ENCODE peak calls at places on chromosomes 16 and 17, in eight cellular contexts. One of them, this sample, is unnamed.

GRCh38 chr16:10738231-10739077 is 5.2 kb upstream of the NUBP1 start:
- DNase-seq in foreskin fibroblast: peak
- DNase-seq in astrocyte of the hippocampus: peak
- DNase-seq in neuronal stem cell: no peak
- DNase-seq in neural progenitor cell: no peak
- DNase-seq in small intestine: peak
- DNase-seq in body of pancreas: peak
- DNase-seq in CD4-positive, alpha-beta T cell: no peak
- DNase-seq in this sample: no peak

GRCh38 chr17:38703742-38704644 is 1.1 kb upstream of the MLLT6 start:
- DNase-seq in neuronal stem cell: peak
- DNase-seq in body of pancreas: peak
- DNase-seq in foreskin fibroblast: peak
- DNase-seq in neural progenitor cell: peak
- DNase-seq in CD4-positive, alpha-beta T cell: peak
- DNase-seq in small intestine: peak
- DNase-seq in astrocyte of the hippocampus: peak
- DNase-seq in this sample: peak

GRCh38 chr17:78785663-78786057 is 3.6 kb upstream of the CYTH1 start:
- DNase-seq in body of pancreas: no peak
- DNase-seq in astrocyte of the hippocampus: no peak
- DNase-seq in neural progenitor cell: no peak
- DNase-seq in CD4-positive, alpha-beta T cell: no peak
- DNase-seq in foreskin fibroblast: no peak
- DNase-seq in small intestine: no peak
- DNase-seq in neuronal stem cell: no peak
- DNase-seq in this sample: no peak

GRCh38 chr16:29842732-29843346 is 20.2 kb downstream of the CDIPT start:
- DNase-seq in neuronal stem cell: no peak
- DNase-seq in foreskin fibroblast: no peak
- DNase-seq in neural progenitor cell: no peak
- DNase-seq in body of pancreas: no peak
- DNase-seq in small intestine: no peak
- DNase-seq in CD4-positive, alpha-beta T cell: no peak
- DNase-seq in astrocyte of the hippocampus: no peak
- DNase-seq in this sample: no peak

GRCh38 chr16:71929048-71929447 is 33.7 kb downstream of the IST1 start:
- DNase-seq in CD4-positive, alpha-beta T cell: no peak
- DNase-seq in body of pancreas: no peak
- DNase-seq in small intestine: no peak
- DNase-seq in astrocyte of the hippocampus: peak
- DNase-seq in neural progenitor cell: no peak
- DNase-seq in neuronal stem cell: no peak
- DNase-seq in foreskin fibroblast: peak
- DNase-seq in this sample: no peak

GRCh38 chr16:25033852-25034251 is 18.7 kb upstream of the ARHGAP17 start:
- DNase-seq in body of pancreas: no peak
- DNase-seq in foreskin fibroblast: peak
- DNase-seq in CD4-positive, alpha-beta T cell: no peak
- DNase-seq in small intestine: no peak
- DNase-seq in neural progenitor cell: no peak
- DNase-seq in astrocyte of the hippocampus: peak
- DNase-seq in neuronal stem cell: no peak
- DNase-seq in this sample: no peak

GRCh38 chr17:48510761-48511604 is 19.8 kb downstream of the HOXB1 start:
- DNase-seq in small intestine: no peak
- DNase-seq in foreskin fibroblast: peak
- DNase-seq in astrocyte of the hippocampus: no peak
- DNase-seq in neuronal stem cell: no peak
- DNase-seq in neural progenitor cell: no peak
- DNase-seq in body of pancreas: no peak
- DNase-seq in CD4-positive, alpha-beta T cell: peak
- DNase-seq in this sample: no peak

GRCh38 chr17:26792486-26792885 is 501.4 kb upstream of the WSB1 start:
- DNase-seq in body of pancreas: no peak
- DNase-seq in neuronal stem cell: peak
- DNase-seq in foreskin fibroblast: peak
- DNase-seq in neural progenitor cell: no peak
- DNase-seq in astrocyte of the hippocampus: peak
- DNase-seq in CD4-positive, alpha-beta T cell: no peak
- DNase-seq in small intestine: no peak
- DNase-seq in this sample: no peak

GRCh38 chr17:81251091-81251942 is 12.2 kb downstream of the NDUFAF8 start:
- DNase-seq in CD4-positive, alpha-beta T cell: no peak
- DNase-seq in foreskin fibroblast: no peak
- DNase-seq in astrocyte of the hippocampus: peak
- DNase-seq in small intestine: peak
- DNase-seq in neuronal stem cell: no peak
- DNase-seq in body of pancreas: no peak
- DNase-seq in neural progenitor cell: no peak
- DNase-seq in this sample: no peak

GRCh38 chr17:44398692-44399691 is 9.5 kb upstream of the ITGA2B start:
- DNase-seq in CD4-positive, alpha-beta T cell: no peak
- DNase-seq in foreskin fibroblast: no peak
- DNase-seq in body of pancreas: no peak
- DNase-seq in neuronal stem cell: no peak
- DNase-seq in neural progenitor cell: no peak
- DNase-seq in astrocyte of the hippocampus: no peak
- DNase-seq in small intestine: no peak
- DNase-seq in this sample: no peak

GRCh38 chr16:17501321-17501720 is 30.6 kb upstream of the XYLT1 start:
- DNase-seq in small intestine: no peak
- DNase-seq in CD4-positive, alpha-beta T cell: no peak
- DNase-seq in neural progenitor cell: no peak
- DNase-seq in foreskin fibroblast: no peak
- DNase-seq in astrocyte of the hippocampus: no peak
- DNase-seq in neuronal stem cell: no peak
- DNase-seq in body of pancreas: no peak
- DNase-seq in this sample: no peak

GRCh38 chr17:77124192-77124908 is 16.4 kb upstream of the SEC14L1 start:
- DNase-seq in foreskin fibroblast: peak
- DNase-seq in small intestine: peak
- DNase-seq in astrocyte of the hippocampus: peak
- DNase-seq in neural progenitor cell: no peak
- DNase-seq in neuronal stem cell: no peak
- DNase-seq in CD4-positive, alpha-beta T cell: no peak
- DNase-seq in body of pancreas: peak
- DNase-seq in this sample: peak

GRCh38 chr16:89004209-89004831 is 27.3 kb upstream of the CBFA2T3 start:
- DNase-seq in neuronal stem cell: no peak
- DNase-seq in body of pancreas: no peak
- DNase-seq in neural progenitor cell: peak
- DNase-seq in CD4-positive, alpha-beta T cell: no peak
- DNase-seq in small intestine: peak
- DNase-seq in astrocyte of the hippocampus: no peak
- DNase-seq in foreskin fibroblast: peak
- DNase-seq in this sample: peak

GRCh38 chr16:30934827-30935557 is 11.6 kb downstream of the FBXL19 start:
- DNase-seq in foreskin fibroblast: peak
- DNase-seq in neural progenitor cell: peak
- DNase-seq in small intestine: no peak
- DNase-seq in astrocyte of the hippocampus: peak
- DNase-seq in neuronal stem cell: no peak
- DNase-seq in CD4-positive, alpha-beta T cell: no peak
- DNase-seq in body of pancreas: peak
- DNase-seq in this sample: peak

GRCh38 chr17:13650096-13650675 is 48.5 kb upstream of the HS3ST3A1 start:
- DNase-seq in body of pancreas: no peak
- DNase-seq in neuronal stem cell: no peak
- DNase-seq in CD4-positive, alpha-beta T cell: no peak
- DNase-seq in small intestine: no peak
- DNase-seq in neural progenitor cell: no peak
- DNase-seq in foreskin fibroblast: no peak
- DNase-seq in astrocyte of the hippocampus: no peak
- DNase-seq in this sample: no peak

GRCh38 chr17:79951361-79952264 is 84.1 kb downstream of the TBC1D16 start:
- DNase-seq in neural progenitor cell: peak
- DNase-seq in astrocyte of the hippocampus: peak
- DNase-seq in CD4-positive, alpha-beta T cell: no peak
- DNase-seq in neuronal stem cell: no peak
- DNase-seq in body of pancreas: peak
- DNase-seq in foreskin fibroblast: peak
- DNase-seq in small intestine: peak
- DNase-seq in this sample: no peak

GRCh38 chr16:47877166-47877565 is 278.6 kb downstream of the ABCC12 start:
- DNase-seq in neuronal stem cell: no peak
- DNase-seq in CD4-positive, alpha-beta T cell: no peak
- DNase-seq in body of pancreas: no peak
- DNase-seq in astrocyte of the hippocampus: no peak
- DNase-seq in foreskin fibroblast: no peak
- DNase-seq in small intestine: no peak
- DNase-seq in neural progenitor cell: no peak
- DNase-seq in this sample: no peak

GRCh38 chr16:17328971-17329370 is 141.8 kb downstream of the XYLT1 start:
- DNase-seq in astrocyte of the hippocampus: no peak
- DNase-seq in foreskin fibroblast: peak
- DNase-seq in small intestine: peak
- DNase-seq in CD4-positive, alpha-beta T cell: no peak
- DNase-seq in body of pancreas: no peak
- DNase-seq in neural progenitor cell: no peak
- DNase-seq in neuronal stem cell: no peak
- DNase-seq in this sample: no peak

GRCh38 chr16:57013902-57014301 is 24.5 kb downstream of the NLRC5 start:
- DNase-seq in CD4-positive, alpha-beta T cell: no peak
- DNase-seq in neuronal stem cell: no peak
- DNase-seq in astrocyte of the hippocampus: no peak
- DNase-seq in foreskin fibroblast: no peak
- DNase-seq in small intestine: no peak
- DNase-seq in body of pancreas: no peak
- DNase-seq in neural progenitor cell: no peak
- DNase-seq in this sample: no peak

GRCh38 chr17:58507123-58507634 is 7.3 kb downstream of the MTMR4 start:
- DNase-seq in neuronal stem cell: no peak
- DNase-seq in astrocyte of the hippocampus: no peak
- DNase-seq in body of pancreas: no peak
- DNase-seq in small intestine: no peak
- DNase-seq in neural progenitor cell: no peak
- DNase-seq in foreskin fibroblast: peak
- DNase-seq in CD4-positive, alpha-beta T cell: no peak
- DNase-seq in this sample: no peak

GRCh38 chr16:85816159-85816558 is 16.7 kb downstream of the COX4I1 start:
- DNase-seq in body of pancreas: no peak
- DNase-seq in CD4-positive, alpha-beta T cell: no peak
- DNase-seq in small intestine: no peak
- DNase-seq in foreskin fibroblast: no peak
- DNase-seq in astrocyte of the hippocampus: no peak
- DNase-seq in neuronal stem cell: no peak
- DNase-seq in neural progenitor cell: no peak
- DNase-seq in this sample: no peak

GRCh38 chr17:43360376-43360738 is 38.4 kb upstream of the ARL4D start:
- DNase-seq in CD4-positive, alpha-beta T cell: peak
- DNase-seq in astrocyte of the hippocampus: peak
- DNase-seq in neuronal stem cell: no peak
- DNase-seq in body of pancreas: peak
- DNase-seq in small intestine: peak
- DNase-seq in neural progenitor cell: no peak
- DNase-seq in foreskin fibroblast: peak
- DNase-seq in this sample: no peak

GRCh38 chr16:3542601-3543373 is 34.4 kb downstream of the NLRC3 start:
- DNase-seq in foreskin fibroblast: peak
- DNase-seq in small intestine: no peak
- DNase-seq in body of pancreas: no peak
- DNase-seq in neuronal stem cell: no peak
- DNase-seq in neural progenitor cell: no peak
- DNase-seq in astrocyte of the hippocampus: no peak
- DNase-seq in CD4-positive, alpha-beta T cell: no peak
- DNase-seq in this sample: no peak

GRCh38 chr17:63911657-63912100 is 621 bp upstream of the CSHL1 start:
- DNase-seq in foreskin fibroblast: peak
- DNase-seq in CD4-positive, alpha-beta T cell: peak
- DNase-seq in astrocyte of the hippocampus: peak
- DNase-seq in body of pancreas: peak
- DNase-seq in neuronal stem cell: peak
- DNase-seq in neural progenitor cell: peak
- DNase-seq in small intestine: peak
- DNase-seq in this sample: peak

GRCh38 chr17:67830440-67830839 is 5.1 kb downstream of the BPTF start:
- DNase-seq in astrocyte of the hippocampus: peak
- DNase-seq in CD4-positive, alpha-beta T cell: no peak
- DNase-seq in neural progenitor cell: peak
- DNase-seq in neuronal stem cell: no peak
- DNase-seq in small intestine: peak
- DNase-seq in foreskin fibroblast: peak
- DNase-seq in body of pancreas: no peak
- DNase-seq in this sample: no peak

GRCh38 chr16:53433930-53434435 is 288 bp upstream of the RBL2 start:
- DNase-seq in CD4-positive, alpha-beta T cell: peak
- DNase-seq in small intestine: peak
- DNase-seq in neural progenitor cell: no peak
- DNase-seq in foreskin fibroblast: no peak
- DNase-seq in neuronal stem cell: no peak
- DNase-seq in astrocyte of the hippocampus: no peak
- DNase-seq in body of pancreas: no peak
- DNase-seq in this sample: no peak

GRCh38 chr17:4740584-4740983 is 856 bp upstream of the CXCL16 start:
- DNase-seq in neural progenitor cell: no peak
- DNase-seq in body of pancreas: no peak
- DNase-seq in neuronal stem cell: no peak
- DNase-seq in foreskin fibroblast: no peak
- DNase-seq in astrocyte of the hippocampus: no peak
- DNase-seq in CD4-positive, alpha-beta T cell: no peak
- DNase-seq in small intestine: no peak
- DNase-seq in this sample: no peak

GRCh38 chr16:17318200-17318599 is 152.6 kb downstream of the XYLT1 start:
- DNase-seq in astrocyte of the hippocampus: peak
- DNase-seq in foreskin fibroblast: peak
- DNase-seq in neural progenitor cell: no peak
- DNase-seq in body of pancreas: peak
- DNase-seq in small intestine: no peak
- DNase-seq in CD4-positive, alpha-beta T cell: no peak
- DNase-seq in neuronal stem cell: no peak
- DNase-seq in this sample: no peak

GRCh38 chr16:12341423-12341822 is 364.9 kb downstream of the SNX29 start:
- DNase-seq in small intestine: no peak
- DNase-seq in neural progenitor cell: no peak
- DNase-seq in foreskin fibroblast: peak
- DNase-seq in neuronal stem cell: no peak
- DNase-seq in body of pancreas: no peak
- DNase-seq in astrocyte of the hippocampus: peak
- DNase-seq in CD4-positive, alpha-beta T cell: no peak
- DNase-seq in this sample: no peak

GRCh38 chr17:71703701-71704100 is 417.1 kb upstream of the SOX9 start:
- DNase-seq in CD4-positive, alpha-beta T cell: no peak
- DNase-seq in small intestine: no peak
- DNase-seq in body of pancreas: no peak
- DNase-seq in foreskin fibroblast: no peak
- DNase-seq in neuronal stem cell: no peak
- DNase-seq in neural progenitor cell: no peak
- DNase-seq in astrocyte of the hippocampus: no peak
- DNase-seq in this sample: no peak

GRCh38 chr16:66525396-66526180 is 24.3 kb downstream of the TK2 start:
- DNase-seq in CD4-positive, alpha-beta T cell: no peak
- DNase-seq in neuronal stem cell: no peak
- DNase-seq in small intestine: no peak
- DNase-seq in neural progenitor cell: no peak
- DNase-seq in foreskin fibroblast: no peak
- DNase-seq in astrocyte of the hippocampus: peak
- DNase-seq in body of pancreas: no peak
- DNase-seq in this sample: no peak

GRCh38 chr17:17926036-17926435 is 46.2 kb downstream of the TOM1L2 start:
- DNase-seq in neural progenitor cell: no peak
- DNase-seq in small intestine: no peak
- DNase-seq in foreskin fibroblast: no peak
- DNase-seq in body of pancreas: no peak
- DNase-seq in astrocyte of the hippocampus: no peak
- DNase-seq in CD4-positive, alpha-beta T cell: no peak
- DNase-seq in neuronal stem cell: no peak
- DNase-seq in this sample: no peak